ENCODE peak calls at places on chromosomes 12 and 14, in seven cellular contexts. One of them, this sample, is unnamed.

GRCh38 chr12:94667031-94667540 is 16.7 kb upstream of the TMCC3 start:
- DNase-seq in NCI-H2081: no peak
- DNase-seq in frontal cortex: no peak
- DNase-seq in aorta: no peak
- DNase-seq in mesothelial cell of epicardium: no peak
- DNase-seq in M059J: no peak
- DNase-seq in CD4-positive, alpha-beta T cell: no peak
- DNase-seq in this sample: no peak

GRCh38 chr14:31961881-31962280 is 115.2 kb upstream of the ARHGAP5 start:
- DNase-seq in aorta: no peak
- DNase-seq in NCI-H2081: no peak
- DNase-seq in CD4-positive, alpha-beta T cell: no peak
- DNase-seq in mesothelial cell of epicardium: no peak
- DNase-seq in M059J: no peak
- DNase-seq in frontal cortex: no peak
- DNase-seq in this sample: no peak

GRCh38 chr14:92458136-92458958 is 55.2 kb upstream of the RIN3 start:
- DNase-seq in M059J: no peak
- DNase-seq in frontal cortex: no peak
- DNase-seq in mesothelial cell of epicardium: no peak
- DNase-seq in CD4-positive, alpha-beta T cell: no peak
- DNase-seq in aorta: peak
- DNase-seq in NCI-H2081: no peak
- DNase-seq in this sample: no peak

GRCh38 chr12:49798248-49798647 is 30.0 kb downstream of the NCKAP5L start:
- DNase-seq in CD4-positive, alpha-beta T cell: no peak
- DNase-seq in frontal cortex: no peak
- DNase-seq in aorta: no peak
- DNase-seq in M059J: no peak
- DNase-seq in mesothelial cell of epicardium: no peak
- DNase-seq in NCI-H2081: no peak
- DNase-seq in this sample: no peak

GRCh38 chr12:121812320-121812871 is 8.6 kb downstream of the SETD1B start:
- DNase-seq in mesothelial cell of epicardium: peak
- DNase-seq in frontal cortex: peak
- DNase-seq in NCI-H2081: peak
- DNase-seq in M059J: no peak
- DNase-seq in aorta: peak
- DNase-seq in CD4-positive, alpha-beta T cell: no peak
- DNase-seq in this sample: peak

GRCh38 chr14:61536661-61537566 is 158.4 kb upstream of the HIF1A start:
- DNase-seq in frontal cortex: no peak
- DNase-seq in mesothelial cell of epicardium: no peak
- DNase-seq in M059J: no peak
- DNase-seq in NCI-H2081: no peak
- DNase-seq in CD4-positive, alpha-beta T cell: no peak
- DNase-seq in aorta: no peak
- DNase-seq in this sample: no peak

GRCh38 chr12:119208626-119209061 is 29.9 kb downstream of the HSPB8 start:
- DNase-seq in NCI-H2081: no peak
- DNase-seq in mesothelial cell of epicardium: no peak
- DNase-seq in frontal cortex: no peak
- DNase-seq in CD4-positive, alpha-beta T cell: no peak
- DNase-seq in aorta: peak
- DNase-seq in M059J: peak
- DNase-seq in this sample: peak

GRCh38 chr12:89932950-89933349 is 224.3 kb upstream of the ATP2B1 start:
- DNase-seq in M059J: peak
- DNase-seq in frontal cortex: no peak
- DNase-seq in NCI-H2081: no peak
- DNase-seq in aorta: no peak
- DNase-seq in mesothelial cell of epicardium: no peak
- DNase-seq in CD4-positive, alpha-beta T cell: no peak
- DNase-seq in this sample: no peak

This sample was measured in prostate gland.